ENCODE peak calls at places on chromosomes 11 and 22, in six cellular contexts. A is stimulated activated CD4-positive, alpha-beta T cell treated with anti-CD3 and anti-CD28 coated beads, TNF-alpha, amount 100 ng/mL, for 48 hours; Q is Jurkat, Clone E6-1; Z is posterior vena cava; R is AG04450; H is effector memory CD8-positive, alpha-beta T cell. X is an unnamed sample.

GRCh38 chr22:19981961-19982920 is 34.4 kb downstream of the ARVCF start:
- DNase-seq in H (no peak), R (no peak), Q (no peak), A (no peak), Z (peak), X (no peak)

GRCh38 chr22:29390270-29390669 is 1.9 kb upstream of the AP1B1 start:
- DNase-seq in H (no peak), Z (no peak), A (no peak), Q (no peak), R (no peak), X (no peak)

GRCh38 chr22:47042861-47043496 is 280.5 kb downstream of the TBC1D22A start:
- DNase-seq in Z (peak), R (no peak), A (no peak), H (no peak), Q (no peak), X (peak)

GRCh38 chr11:44566952-44567875 is 1.8 kb downstream of the CD82 start:
- DNase-seq in R (no peak), A (no peak), H (peak), Q (peak), Z (peak), X (peak)

GRCh38 chr11:38824573-38824972 is 2226.5 kb upstream of the RAG2 start:
- DNase-seq in Q (peak), A (no peak), R (no peak), Z (no peak), H (no peak), X (no peak)

GRCh38 chr22:31243339-31244043 is 31.4 kb downstream of the LIMK2 start:
- DNase-seq in Z (no peak), Q (no peak), H (no peak), R (no peak), A (no peak), X (no peak)

GRCh38 chr11:83827940-83828554 is 541.9 kb upstream of the CCDC90B start:
- DNase-seq in Q (peak), A (no peak), H (no peak), Z (no peak), R (no peak), X (no peak)

GRCh38 chr22:46131151-46131587 is 19.2 kb upstream of the PPARA start:
- DNase-seq in A (no peak), Z (no peak), Q (no peak), H (no peak), R (no peak), X (no peak)

GRCh38 chr22:41893591-41894375 is 21.1 kb downstream of the SHISA8 start:
- DNase-seq in H (no peak), Q (no peak), Z (no peak), R (no peak), A (no peak), X (no peak)

GRCh38 chr11:36030707-36031365 is 87.0 kb downstream of the LDLRAD3 start:
- DNase-seq in A (no peak), R (peak), H (no peak), Q (no peak), Z (no peak), X (no peak)

GRCh38 chr22:37501610-37502341 is 15.6 kb upstream of the MFNG start:
- DNase-seq in H (no peak), A (no peak), Z (no peak), R (peak), Q (no peak), X (no peak)

GRCh38 chr22:33431300-33431699 is 373.1 kb upstream of the SYN3 start:
- DNase-seq in R (no peak), H (no peak), Q (no peak), A (no peak), Z (no peak), X (no peak)

GRCh38 chr22:34225278-34225677 is 305.0 kb upstream of the LARGE1 start:
- DNase-seq in R (no peak), Z (no peak), H (no peak), A (no peak), Q (no peak), X (no peak)

GRCh38 chr11:111444040-111444439 is 65.0 kb upstream of the POU2AF1 start:
- DNase-seq in Z (no peak), Q (no peak), R (no peak), A (no peak), H (no peak), X (no peak)

GRCh38 chr11:119687220-119688046 is 41.6 kb downstream of the NECTIN1 start:
- DNase-seq in Q (no peak), R (no peak), A (no peak), H (no peak), Z (no peak), X (no peak)

GRCh38 chr22:45240137-45240809 is 421 bp downstream of the KIAA0930 start:
- DNase-seq in H (no peak), R (no peak), Q (peak), Z (no peak), A (peak), X (no peak)

GRCh38 chr11:100719809-100720221 is 32.7 kb downstream of the ARHGAP42 start:
- DNase-seq in Q (no peak), H (no peak), Z (no peak), R (no peak), A (no peak), X (no peak)

GRCh38 chr11:16982809-16983208 is 31.4 kb downstream of the PLEKHA7 start:
- DNase-seq in Z (no peak), R (no peak), H (no peak), A (no peak), Q (no peak), X (no peak)

GRCh38 chr11:44624761-44625221 is 59.3 kb downstream of the CD82 start:
- DNase-seq in Q (no peak), A (no peak), Z (peak), H (no peak), R (no peak), X (no peak)

GRCh38 chr11:68810164-68810563 is 31.6 kb downstream of the CPT1A start:
- DNase-seq in H (no peak), A (no peak), R (no peak), Q (no peak), Z (no peak), X (no peak)

GRCh38 chr22:31345331-31346254 is 553 bp downstream of the PATZ1 start:
- DNase-seq in Q (peak), H (peak), Z (peak), R (peak), A (peak), X (peak)

GRCh38 chr22:38228326-38228872 is 26.6 kb downstream of the MAFF start:
- DNase-seq in Q (no peak), R (no peak), A (no peak), Z (no peak), H (no peak), X (no peak)

GRCh38 chr11:62122076-62122475 is 1.7 kb upstream of the INCENP start:
- DNase-seq in R (no peak), H (no peak), A (no peak), Z (no peak), Q (peak), X (peak)

GRCh38 chr22:30305906-30306628 is 16.8 kb upstream of the CASTOR1 start:
- DNase-seq in Q (peak), R (no peak), H (no peak), A (no peak), Z (no peak), X (no peak)

GRCh38 chr11:117316197-117316961 is at the start of gene BACE1:
- DNase-seq in H (no peak), Q (no peak), Z (peak), R (peak), A (no peak), X (no peak)

GRCh38 chr11:121933294-121933693 is 182.7 kb downstream of the BLID start:
- DNase-seq in H (no peak), Z (no peak), Q (no peak), A (no peak), R (no peak), X (no peak)

GRCh38 chr22:42920101-42920820 is 63.2 kb upstream of the ARFGAP3 start:
- DNase-seq in H (no peak), Z (no peak), Q (no peak), A (no peak), R (no peak), X (no peak)

GRCh38 chr22:50186789-50187523 is 1.2 kb downstream of the TRABD start:
- DNase-seq in Z (no peak), A (no peak), Q (no peak), H (no peak), R (no peak), X (no peak)

GRCh38 chr11:73372371-73372993 is 3.7 kb upstream of the RELT start:
- DNase-seq in Z (no peak), A (no peak), R (no peak), H (no peak), Q (no peak), X (no peak)

GRCh38 chr22:29341056-29341848 is 25.8 kb upstream of the RASL10A start:
- DNase-seq in Q (no peak), Z (no peak), H (no peak), A (no peak), R (no peak), X (no peak)

GRCh38 chr11:2684581-2684980 is 15.2 kb downstream of the KCNQ1OT1 start:
- DNase-seq in A (no peak), Q (no peak), Z (no peak), R (no peak), H (no peak), X (no peak)

GRCh38 chr11:134656861-134657540 is 245.0 kb upstream of the B3GAT1 start:
- DNase-seq in Q (peak), H (no peak), R (no peak), Z (peak), A (no peak), X (no peak)

GRCh38 chr11:19474954-19475811 is 234.4 kb upstream of the E2F8 start:
- DNase-seq in R (no peak), H (no peak), Q (no peak), A (no peak), Z (no peak), X (no peak)

GRCh38 chr11:31821235-31821764 is 10.2 kb upstream of the PAX6 start:
- DNase-seq in Z (no peak), H (no peak), Q (no peak), A (no peak), R (no peak), X (no peak)

GRCh38 chr22:18048441-18048898 is 24.1 kb upstream of the MICAL3 start:
- DNase-seq in A (no peak), Q (no peak), Z (peak), H (no peak), R (peak), X (no peak)

X was measured in natural killer cell treated with Interleukin-12 subunit alpha and Interleukin-12 subunit beta and Interleukin-15 and Interleukin-18, amount 100 ng/mL, for 72 hours.